ENCODE peak calls at places on chromosomes 13 and 19, in five cellular contexts. A is Caco-2; T is GM20000; Y is fibroblast of lung; X is activated T-helper 2 cell treated with anti-CD3 and anti-CD28 coated beads, Interferon-gamma antibody, Interleukin-2, Interleukin-4, amounts not matched to agents 10 μg/mL and 5 μg/mL and 100 μg/mL, durations not matched to agents 14 hours and 24 hours and 36 hours. W is an unnamed sample.
A peak's percentile ranks its signal among the peaks of the same experiment; 100 is the strongest.

GRCh38 chr13:113064000-113064533 is 41.5 kb upstream of the F7 start:
- DNase-seq in T (no peak), A (no peak), Y (no peak), X (no peak), W (no peak)

GRCh38 chr13:91482427-91482826 is 84.0 kb downstream of the GPC5 start:
- DNase-seq in T (no peak), X (no peak), Y (no peak), A (no peak), W (no peak)

GRCh38 chr13:60369242-60369641 is 27.8 kb upstream of the TDRD3 start:
- DNase-seq in Y (no peak), T (no peak), X (no peak), A (no peak), W (no peak)

GRCh38 chr19:1214299-1214861 is 8.8 kb downstream of the STK11 start:
- DNase-seq in X (no peak), Y (no peak), A (no peak), T (no peak), W (no peak)

GRCh38 chr19:3986260-3987041 is 1.2 kb upstream of the EEF2 start:
- DNase-seq in X (peak; percentile 54), Y (peak; percentile 84), T (no peak), A (peak; percentile 73), W (peak; percentile 59)

GRCh38 chr13:106581268-106581667 is 13.3 kb upstream of the ARGLU1 start:
- DNase-seq in A (no peak), T (no peak), Y (no peak), X (no peak), W (no peak)

GRCh38 chr19:10727599-10728250 is 9.8 kb downstream of the DNM2 start:
- DNase-seq in T (no peak), Y (no peak), A (no peak), X (no peak), W (no peak)

GRCh38 chr19:23273022-23273593 is 22.9 kb upstream of the ZNF724 start:
- DNase-seq in A (no peak), T (no peak), X (no peak), Y (no peak), W (no peak)

GRCh38 chr19:18868380-18869230 is 27.4 kb downstream of the CERS1 start:
- DNase-seq in T (no peak), Y (peak; percentile 11), A (no peak), X (no peak), W (no peak)

GRCh38 chr13:78323040-78323439 is 280.3 kb downstream of the POU4F1 start:
- DNase-seq in Y (no peak), T (no peak), A (no peak), X (no peak), W (no peak)

GRCh38 chr19:1064661-1065605 is 2.0 kb upstream of the ARHGAP45 start:
- DNase-seq in Y (peak; percentile 69), X (peak; percentile 72), A (peak; percentile 81), T (peak; percentile 86), W (peak; percentile 76)

GRCh38 chr19:12155324-12155723 is 1.2 kb downstream of the ZNF625 start:
- DNase-seq in A (no peak), X (no peak), T (peak; percentile 27), Y (no peak), W (no peak)

GRCh38 chr19:413756-414420 is 4.9 kb upstream of the C2CD4C start:
- DNase-seq in A (no peak), X (no peak), Y (no peak), T (no peak), W (no peak)

GRCh38 chr13:50071399-50071798 is 56.2 kb downstream of the KCNRG start:
- DNase-seq in X (no peak), Y (peak; percentile 45), T (no peak), A (no peak), W (no peak)

GRCh38 chr13:80454245-80454644 is 113.3 kb upstream of the SPRY2 start:
- DNase-seq in A (no peak), T (no peak), X (no peak), Y (peak; percentile 79), W (no peak)

GRCh38 chr19:13026478-13026999 is 31.3 kb downstream of the NFIX start:
- DNase-seq in X (no peak), Y (peak; percentile 79), A (no peak), T (no peak), W (no peak)

GRCh38 chr13:113746143-113746525 is 12.9 kb upstream of the TMEM255B start:
- DNase-seq in X (no peak), A (peak; percentile 74), Y (no peak), T (no peak), W (no peak)

GRCh38 chr13:110306340-110306959 is 507 bp downstream of the COL4A1 start:
- DNase-seq in A (no peak), T (no peak), X (no peak), Y (peak; percentile 68), W (no peak)

GRCh38 chr13:103795892-103796478 is 729.8 kb upstream of the SLC10A2 start:
- DNase-seq in Y (no peak), T (no peak), X (no peak), A (no peak), W (no peak)

GRCh38 chr13:94232161-94232560 is 247.3 kb downstream of the DCT start:
- DNase-seq in Y (no peak), T (no peak), A (no peak), X (no peak), W (no peak)

GRCh38 chr19:31372245-31372781 is 23.1 kb upstream of the TSHZ3 start:
- DNase-seq in A (no peak), X (no peak), T (no peak), Y (no peak), W (no peak)

GRCh38 chr13:109649713-109650112 is 136.7 kb downstream of the IRS2 start:
- DNase-seq in Y (no peak), T (no peak), X (no peak), A (no peak), W (no peak)

GRCh38 chr19:56953411-56953810 is 112.9 kb upstream of the PEG3 start:
- DNase-seq in T (no peak), X (no peak), Y (no peak), A (no peak), W (no peak)

GRCh38 chr19:45985321-45985720 is 9.9 kb upstream of the CCDC61 start:
- DNase-seq in A (no peak), Y (no peak), X (no peak), T (no peak), W (no peak)

GRCh38 chr13:93472296-93472695 is 245.7 kb downstream of the GPC6 start:
- DNase-seq in T (no peak), Y (no peak), X (no peak), A (no peak), W (no peak)

GRCh38 chr19:45283443-45284033 is 32.5 kb downstream of the MARK4 start:
- DNase-seq in X (no peak), T (peak; percentile 58), A (no peak), Y (no peak), W (no peak)

GRCh38 chr19:47363758-47364529 is 14.8 kb downstream of the DHX34 start:
- DNase-seq in Y (peak; percentile 48), A (no peak), X (no peak), T (no peak), W (no peak)

GRCh38 chr19:10580979-10581631 is 6.0 kb downstream of the AP1M2 start:
- DNase-seq in X (peak; percentile 81), Y (peak; percentile 91), T (peak; percentile 80), A (peak; percentile 81), W (peak; percentile 81)

GRCh38 chr19:662207-662961 is 630 bp downstream of the RNF126 start:
- DNase-seq in T (peak; percentile 87), Y (no peak), A (no peak), X (peak; percentile 69), W (peak; percentile 69)

GRCh38 chr19:23118400-23118799 is 1.6 kb downstream of the ZNF730 start:
- DNase-seq in T (no peak), A (no peak), X (no peak), Y (no peak), W (no peak)

GRCh38 chr13:109468123-109468522 is 318.3 kb downstream of the IRS2 start:
- DNase-seq in T (no peak), X (no peak), Y (no peak), A (no peak), W (no peak)

GRCh38 chr13:23751195-23751594 is 138.0 kb downstream of the MIPEP start:
- DNase-seq in T (peak; percentile 24), X (no peak), Y (no peak), A (no peak), W (no peak)